ENCODE peak calls at places on chromosomes 16 and 17, in four cellular contexts. T is mammary epithelial cell; N is suprapubic skin; X is CD8-positive, alpha-beta memory T cell. D is an unnamed sample.

GRCh38 chr17:77036841-77037381 is 103.9 kb upstream of the SEC14L1 start:
- DNase-seq in T (peak; percentile 55), N (no peak), X (no peak), D (no peak)

GRCh38 chr16:57306676-57307341 is 22.3 kb upstream of the PLLP start:
- DNase-seq in T (no peak), N (peak; percentile 43), X (no peak), D (peak; percentile 32)

GRCh38 chr17:8116779-8117178 is 1.5 kb downstream of the ALOXE3 start:
- DNase-seq in T (no peak), N (no peak), X (no peak), D (no peak)

GRCh38 chr17:29732613-29733012 is 109.9 kb upstream of the CORO6 start:
- DNase-seq in T (peak; percentile 86), N (no peak), X (no peak), D (no peak)

GRCh38 chr16:58556678-58557077 is 41.4 kb downstream of the SETD6 start:
- DNase-seq in T (no peak), N (no peak), X (no peak), D (no peak)

GRCh38 chr17:43020789-43021738 is 1.1 kb downstream of the VAT1 start:
- DNase-seq in T (peak; percentile 47), N (peak; percentile 91), X (peak; percentile 30), D (peak; percentile 85)

GRCh38 chr17:35788504-35788998 is 6.9 kb downstream of the MMP28 start:
- DNase-seq in T (peak; percentile 98), N (peak; percentile 43), X (no peak), D (no peak)

GRCh38 chr17:17494499-17495447 is 1.4 kb downstream of the RASD1 start:
- DNase-seq in T (no peak), N (peak; percentile 86), X (no peak), D (peak; percentile 75)

GRCh38 chr17:39927928-39928867 is 666 bp downstream of the LRRC3C start:
- DNase-seq in T (no peak), N (no peak), X (no peak), D (peak; percentile 61)

GRCh38 chr17:1434150-1434549 is 21.9 kb downstream of the CRK start:
- DNase-seq in T (no peak), N (no peak), X (no peak), D (no peak)

GRCh38 chr17:39606434-39607056 is 1.2 kb downstream of the NEUROD2 start:
- DNase-seq in T (no peak), N (no peak), X (no peak), D (no peak)

GRCh38 chr17:11986179-11986938 is 10.9 kb downstream of the ZNF18 start:
- DNase-seq in T (no peak), N (no peak), X (no peak), D (no peak)

GRCh38 chr17:74437702-74438101 is 5.8 kb downstream of the GPRC5C start:
- DNase-seq in T (no peak), N (no peak), X (no peak), D (no peak)

GRCh38 chr16:722835-723633 is 2.1 kb downstream of the ANTKMT start:
- DNase-seq in T (no peak), N (no peak), X (no peak), D (no peak)

GRCh38 chr17:65048441-65048840 is 8.1 kb downstream of the GNA13 start:
- DNase-seq in T (no peak), N (no peak), X (no peak), D (no peak)

GRCh38 chr17:10631048-10631700 is 25.9 kb downstream of the MYH3 start:
- DNase-seq in T (no peak), N (no peak), X (no peak), D (no peak)

GRCh38 chr17:73932216-73932749 is 271.2 kb upstream of the RPL38 start:
- DNase-seq in T (no peak), N (no peak), X (no peak), D (peak; percentile 18)

GRCh38 chr17:12627776-12628491 is 37.8 kb upstream of the MYOCD start:
- DNase-seq in T (no peak), N (no peak), X (no peak), D (no peak)

GRCh38 chr17:74271902-74272563 is 2.0 kb upstream of the DNAI2 start:
- DNase-seq in T (no peak), N (no peak), X (no peak), D (peak; percentile 74)

GRCh38 chr17:70521821-70522256 is 352.5 kb downstream of the KCNJ2 start:
- DNase-seq in T (no peak), N (no peak), X (no peak), D (peak; percentile 62)

GRCh38 chr17:10069301-10069700 is 129.1 kb downstream of the GAS7 start:
- DNase-seq in T (no peak), N (no peak), X (no peak), D (no peak)

GRCh38 chr16:57284206-57284951 is at the start of gene PLLP:
- DNase-seq in T (peak; percentile 57), N (no peak), X (peak; percentile 44), D (no peak)

GRCh38 chr16:85360323-85361277 is 248.3 kb upstream of the CIBAR2 start:
- DNase-seq in T (peak; percentile 78), N (no peak), X (no peak), D (no peak)

GRCh38 chr17:49242813-49243212 is 12.2 kb upstream of the PHOSPHO1 start:
- DNase-seq in T (no peak), N (no peak), X (no peak), D (no peak)

GRCh38 chr17:73657473-73658116 is 13.3 kb upstream of the SDK2 start:
- DNase-seq in T (peak; percentile 34), N (no peak), X (no peak), D (no peak)

GRCh38 chr17:50022463-50023130 is 27.6 kb upstream of the DLX3 start:
- DNase-seq in T (no peak), N (no peak), X (no peak), D (peak; percentile 30)

GRCh38 chr16:66606000-66606751 is 1.7 kb downstream of the CMTM3 start:
- DNase-seq in T (peak; percentile 47), N (no peak), X (no peak), D (no peak)

GRCh38 chr16:70345840-70346239 is 863 bp upstream of the DDX19A start:
- DNase-seq in T (no peak), N (no peak), X (no peak), D (no peak)

GRCh38 chr17:2081564-2081963 is 26.7 kb downstream of the HIC1 start:
- DNase-seq in T (no peak), N (no peak), X (no peak), D (no peak)

GRCh38 chr17:70205386-70205785 is 36.1 kb downstream of the KCNJ2 start:
- DNase-seq in T (peak; percentile 11), N (no peak), X (no peak), D (no peak)

GRCh38 chr16:10926867-10927266 is 15.4 kb downstream of the DEXI start:
- DNase-seq in T (no peak), N (no peak), X (no peak), D (no peak)

GRCh38 chr16:75116081-75116910 is at the start of gene LDHD:
- DNase-seq in T (peak; percentile 21), N (no peak), X (no peak), D (peak; percentile 90)

GRCh38 chr17:60554377-60554788 is 28.3 kb upstream of the APPBP2 start:
- DNase-seq in T (peak; percentile 63), N (no peak), X (no peak), D (no peak)

GRCh38 chr17:76529643-76530488 is 7.6 kb downstream of the CYGB start:
- DNase-seq in T (peak; percentile 38), N (peak; percentile 89), X (no peak), D (peak; percentile 92)

DNA sequence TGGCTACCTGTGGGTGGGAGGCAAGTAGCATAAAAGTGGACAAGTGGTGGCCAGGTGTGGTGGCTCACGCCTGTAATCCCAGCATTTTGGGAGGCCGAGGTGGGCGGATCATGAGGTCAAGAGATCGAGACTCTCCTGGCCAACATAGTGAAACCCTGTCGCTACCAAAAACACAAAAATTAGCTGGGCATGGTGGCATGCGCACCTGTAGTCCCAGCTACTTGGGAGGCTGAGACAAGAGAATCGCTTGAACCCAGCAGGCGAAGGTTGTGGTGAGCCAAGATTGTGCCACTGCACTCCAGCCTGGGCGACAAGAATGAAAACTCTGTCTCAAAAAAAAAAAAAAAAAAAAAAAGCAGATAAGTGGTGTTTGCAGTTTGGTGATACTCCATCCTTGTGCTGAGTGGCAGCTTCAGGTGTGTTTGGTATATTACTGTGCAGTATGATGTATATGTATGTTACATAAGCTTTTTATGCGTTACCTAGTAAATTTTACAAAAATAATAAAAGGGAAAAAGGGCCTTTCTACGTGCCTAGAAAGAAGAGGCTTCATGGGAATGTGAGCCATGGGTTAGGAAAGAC is 856 bp downstream of the ICAM2 start:
- DNase-seq in T (no peak), N (peak; percentile 23), X (no peak), D (no peak)
- H3K4me1 ChIP-seq in T (no peaks in the 10 kb centered on the region), N (peaks cover 11% of the 10 kb centered on the region), X (peaks cover 80% of the 10 kb centered on the region), D (peaks cover 15% of the 10 kb centered on the region)

DNA sequence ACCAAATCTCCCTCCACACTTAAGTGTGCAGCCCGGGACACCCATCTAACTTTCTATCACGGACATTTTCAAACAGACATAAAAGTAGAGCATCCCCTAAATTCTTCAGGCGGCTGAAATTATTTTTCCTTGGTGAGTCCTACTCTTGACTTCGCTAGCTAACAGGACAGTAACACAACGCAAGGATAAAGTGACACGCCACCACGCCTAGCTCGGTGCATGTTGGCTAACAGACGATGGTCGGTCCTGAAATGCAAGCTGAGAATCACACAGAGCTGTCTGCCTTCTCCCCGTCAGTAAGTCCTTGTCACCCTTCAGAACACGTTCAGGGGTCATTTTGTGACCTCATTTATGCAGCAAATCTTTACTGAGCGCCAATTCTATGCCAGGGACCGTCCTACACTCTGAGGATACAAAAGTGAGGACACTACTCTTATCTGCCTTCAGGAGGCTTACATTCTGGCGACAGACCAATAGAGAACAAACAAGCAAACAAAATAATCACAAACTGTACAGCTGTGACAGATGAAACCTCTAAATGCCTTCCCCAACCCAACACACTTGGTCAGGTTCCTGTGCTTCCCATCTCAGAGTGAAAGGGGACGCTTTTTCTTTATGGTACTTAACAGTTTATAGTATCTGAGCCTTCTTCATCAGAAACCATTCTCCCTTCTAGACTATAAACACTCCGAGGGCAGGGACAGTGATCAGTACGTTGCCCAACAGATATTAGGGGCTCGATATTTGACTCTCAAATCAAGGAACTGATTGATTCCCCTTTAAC is 1.3 kb downstream of the NTAN1 start:
- DNase-seq in T (no peak), N (no peak), X (no peak), D (peak; percentile 52)
- H3K27ac ChIP-seq in T (no peak overlapping the region), N (peak overlapping the region; percentile 90), X (no peak overlapping the region), D (peak overlapping the region; percentile 89)

GRCh38 chr16:24990803-24991202 is 24.4 kb downstream of the ARHGAP17 start:
- DNase-seq in T (no peak), N (no peak), X (no peak), D (no peak)

GRCh38 chr16:24988137-24988535 is 27.0 kb downstream of the ARHGAP17 start:
- DNase-seq in T (no peak), N (no peak), X (no peak), D (no peak)

GRCh38 chr16:24989417-24989978 is 25.7 kb downstream of the ARHGAP17 start:
- DNase-seq in T (no peak), N (no peak), X (no peak), D (no peak)

GRCh38 chr16:24986512-24987303 is 28.5 kb downstream of the ARHGAP17 start:
- DNase-seq in T (no peak), N (no peak), X (no peak), D (no peak)

GRCh38 chr16:24988593-24989338 is 26.4 kb downstream of the ARHGAP17 start:
- DNase-seq in T (peak; percentile 82), N (no peak), X (no peak), D (peak; percentile 67)
- H3K4me1 ChIP-seq in T (peaks cover 40% of the 10 kb centered on the region), N (peaks cover 78% of the 10 kb centered on the region), X (peaks cover 9% of the 10 kb centered on the region), D (no peaks in the 10 kb centered on the region)

DNA sequence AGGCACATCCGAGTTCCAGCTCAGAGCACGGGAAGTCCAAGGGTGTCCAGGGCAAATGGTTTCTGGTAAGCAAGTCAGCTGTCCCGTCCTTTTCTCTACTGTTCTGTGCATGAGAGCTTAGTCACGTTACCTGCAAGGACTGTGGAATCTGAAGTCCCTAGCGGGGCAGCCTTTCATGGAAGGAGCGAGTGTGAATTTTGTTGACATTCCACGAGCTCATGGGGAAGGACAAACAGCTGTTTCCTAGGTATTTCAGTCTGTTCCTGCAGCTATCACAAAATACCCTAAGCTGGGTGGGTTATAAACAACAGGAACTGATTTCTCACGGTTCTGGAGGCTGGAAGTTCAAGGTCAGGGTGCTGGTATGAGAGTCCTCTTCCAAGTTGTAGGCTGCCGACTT is 109.2 kb downstream of the SDR42E1 start:
- DNase-seq in T (no peak), N (no peak), X (no peak), D (no peak)
- H3K27ac ChIP-seq in T (no peak overlapping the region), N (no peak overlapping the region), X (no peak overlapping the region), D (no peak overlapping the region)